ENCODE peak calls at places on chromosome 12, in seven cellular contexts. H is H9, B is GM23248, V is HCT116, P is endodermal cell, W is sigmoid colon, Y is lung. M is an unnamed sample. For H3K9me3 and H3K4me1, the result is how much of the 10 kb centered on the place peaks cover.

GRCh38 chr12:13982010-13982409 is 608 bp upstream of the GRIN2B start:
- DNase-seq in W (no peak), Y (no peak), H (peak), P (peak), V (peak), B (peak), M (no peak)

GRCh38 chr12:131239384-131240094 is 285.8 kb downstream of the ADGRD1 start:
- DNase-seq in Y (no peak), B (no peak), H (no peak), W (no peak), P (no peak), V (no peak), M (no peak)

GRCh38 chr12:130401703-130402102 is 64.0 kb downstream of the PIWIL1 start:
- DNase-seq in B (no peak), Y (no peak), V (no peak), P (peak), H (no peak), W (no peak), M (no peak)

GRCh38 chr12:52552681-52553195 is at the start of gene KRT71:
- DNase-seq in V (no peak), B (no peak), H (no peak), Y (no peak), P (no peak), W (no peak), M (no peak)

GRCh38 chr12:107328442-107329133 is 235.2 kb upstream of the CRY1 start:
- DNase-seq in B (no peak), V (no peak), W (no peak), Y (no peak), P (peak), H (no peak), M (no peak)

GRCh38 chr12:28988384-28988704 is 160.7 kb upstream of the FAR2 start:
- DNase-seq in Y (no peak), P (no peak), H (no peak), V (no peak), B (no peak), W (no peak), M (no peak)

GRCh38 chr12:125225641-125226040 is 160.4 kb downstream of the AACS start:
- DNase-seq in H (no peak), B (no peak), P (no peak), V (no peak), Y (no peak), W (no peak), M (no peak)

GRCh38 chr12:80001562-80001961 is 66.7 kb upstream of the PPP1R12A start:
- DNase-seq in H (no peak), P (no peak), V (no peak), Y (no peak), W (no peak), B (no peak), M (no peak)

GRCh38 chr12:92503029-92503931 is 199.5 kb upstream of the PLEKHG7 start:
- DNase-seq in W (peak), H (no peak), Y (no peak), V (no peak), P (no peak), B (no peak), M (no peak)

GRCh38 chr12:65524666-65525065 is 246.2 kb downstream of the MSRB3 start:
- DNase-seq in B (peak), H (no peak), V (no peak), P (no peak), W (no peak), Y (no peak), M (no peak)

GRCh38 chr12:72632286-72632685 is 360.1 kb downstream of the TRHDE start:
- DNase-seq in H (no peak), B (no peak), Y (no peak), V (no peak), P (no peak), W (no peak), M (no peak)

GRCh38 chr12:66647034-66647691 is 31.7 kb downstream of the GRIP1 start:
- DNase-seq in P (no peak), Y (no peak), B (peak), W (no peak), H (no peak), V (no peak), M (no peak)

GRCh38 chr12:59736786-59737185 is 141.0 kb downstream of the SLC16A7 start:
- DNase-seq in H (no peak), Y (no peak), W (no peak), P (peak), B (peak), V (no peak), M (no peak)

GRCh38 chr12:62933871-62934798 is 815 bp downstream of the PPM1H start:
- DNase-seq in W (no peak), V (no peak), P (peak), B (peak), Y (peak), H (peak), M (peak)

GRCh38 chr12:92466391-92467305 is 236.1 kb upstream of the PLEKHG7 start:
- DNase-seq in Y (no peak), B (no peak), W (no peak), V (no peak), P (peak), H (peak), M (no peak)

GRCh38 chr12:65364021-65364420 is 85.5 kb downstream of the MSRB3 start:
- DNase-seq in Y (no peak), V (no peak), P (no peak), B (peak), H (no peak), W (no peak), M (no peak)

GRCh38 chr12:94873368-94874085 is 130.0 kb downstream of the NDUFA12 start:
- DNase-seq in W (no peak), H (peak), V (no peak), B (peak), P (peak), Y (no peak), M (no peak)

GRCh38 chr12:52628111-52628507 is 9.8 kb upstream of the KRT73 start:
- DNase-seq in W (no peak), B (no peak), P (peak), V (no peak), H (peak), Y (no peak), M (no peak)

GRCh38 chr12:52521175-52521574 is 981 bp upstream of the KRT5 start:
- DNase-seq in H (peak), Y (peak), W (no peak), P (peak), V (peak), B (no peak), M (no peak)

GRCh38 chr12:22271036-22271435 is 63.5 kb downstream of the ST8SIA1 start:
- DNase-seq in H (no peak), V (no peak), P (no peak), W (no peak), B (peak), Y (no peak), M (no peak)

GRCh38 chr12:111673503-111673902 is 12.3 kb downstream of the BRAP start:
- DNase-seq in W (no peak), Y (no peak), B (peak), P (no peak), H (no peak), V (peak), M (no peak)

GRCh38 chr12:52279683-52280318 is 5.4 kb downstream of the KRT86 start:
- DNase-seq in B (peak), W (no peak), V (no peak), H (no peak), Y (no peak), P (peak), M (no peak)

GRCh38 chr12:52006726-52007157 is at the start of gene TAMALIN:
- DNase-seq in W (peak), Y (peak), H (peak), P (no peak), V (no peak), B (peak), M (peak)

GRCh38 chr12:14664434-14665023 is 31.9 kb downstream of the GUCY2C start:
- DNase-seq in B (peak), H (no peak), P (no peak), Y (no peak), W (no peak), V (peak), M (no peak)

GRCh38 chr12:70468741-70469140 is 102.7 kb downstream of the KCNMB4 start:
- DNase-seq in B (no peak), V (no peak), Y (no peak), W (no peak), H (no peak), P (no peak), M (no peak)

GRCh38 chr12:127257366-127257935 is 1009.5 kb upstream of the TMEM132C start:
- DNase-seq in W (no peak), V (no peak), P (no peak), B (peak), Y (no peak), H (no peak), M (no peak)

GRCh38 chr12:115709410-115710065 is 568.0 kb downstream of the MED13L start:
- DNase-seq in Y (no peak), B (peak), H (no peak), W (no peak), V (no peak), P (no peak), M (no peak)

GRCh38 chr12:128844031-128844635 is 9.1 kb upstream of the GLT1D1 start:
- DNase-seq in Y (no peak), W (no peak), V (no peak), B (no peak), H (peak), P (peak), M (no peak)

GRCh38 chr12:38149395-38150073 is 167.0 kb upstream of the ALG10B start:
- DNase-seq in B (no peak), H (no peak), V (peak), P (no peak), Y (no peak), W (no peak), M (no peak)

GRCh38 chr12:111598637-111599458 is at the start of gene ATXN2:
- DNase-seq in B (peak), W (peak), V (no peak), Y (peak), H (no peak), P (peak), M (peak)

GRCh38 chr12:18246057-18246456 is 15.3 kb upstream of the PIK3C2G start:
- DNase-seq in H (no peak), B (peak), Y (no peak), V (no peak), W (no peak), P (no peak), M (no peak)

GRCh38 chr12:11482955-11483354 is 87.6 kb upstream of the PRB2 start:
- DNase-seq in W (no peak), Y (no peak), V (no peak), H (no peak), P (no peak), B (peak), M (no peak)

GRCh38 chr12:103840881-103841689 is at the start of gene NT5DC3:
- DNase-seq in Y (peak), V (peak), P (peak), B (peak), H (peak), W (peak), M (peak)

GRCh38 chr12:68180792-68181744 is 21.5 kb upstream of the IFNG start:
- DNase-seq in Y (no peak), B (no peak), P (no peak), H (no peak), W (no peak), V (no peak), M (no peak)

GRCh38 chr12:24111591-24111990 is 162.1 kb upstream of the SOX5 start:
- DNase-seq in H (no peak), V (no peak), P (no peak), Y (no peak), W (no peak), B (peak), M (no peak)

GRCh38 chr12:117334855-117335587 is 26.4 kb downstream of the NOS1 start:
- DNase-seq in B (no peak), W (no peak), H (no peak), V (no peak), P (no peak), Y (no peak), M (no peak)

GRCh38 chr12:80509781-80510556 is 65.9 kb downstream of the PTPRQ start:
- DNase-seq in H (no peak), P (no peak), B (peak), V (no peak), Y (no peak), W (no peak), M (no peak)

GRCh38 chr12:5809586-5809985 is 135.5 kb downstream of the ANO2 start:
- DNase-seq in W (no peak), B (no peak), H (no peak), P (no peak), V (no peak), Y (no peak), M (no peak)

GRCh38 chr12:124100572-124101178 is 127.7 kb downstream of the ZNF664 start:
- DNase-seq in H (no peak), W (no peak), B (no peak), P (no peak), V (no peak), Y (no peak), M (no peak)

DNA sequence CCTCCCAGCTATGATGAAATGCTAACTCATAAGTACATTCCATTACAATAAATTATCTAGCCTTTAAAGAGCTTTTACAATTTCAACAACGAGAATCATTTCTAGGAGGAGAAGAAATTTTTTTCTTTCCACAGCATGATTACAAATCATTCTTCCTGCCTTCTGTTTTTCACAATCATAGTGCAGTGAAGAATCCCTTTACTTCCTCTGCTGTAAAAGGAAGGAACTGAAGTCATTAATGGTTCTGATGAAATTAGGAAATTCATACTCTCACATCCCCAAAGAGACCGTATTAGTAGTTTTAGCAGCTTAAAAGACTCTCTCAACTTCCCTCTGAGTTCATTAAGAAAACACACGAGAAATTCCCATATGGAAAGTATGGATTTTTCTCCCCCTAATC is 58.7 kb upstream of the KITLG start:
- DNase-seq in V (no peak), B (peak), W (no peak), Y (no peak), P (no peak), H (no peak), M (no peak)
- H3K9me3 ChIP-seq in V (under half), B (under half), W (under half), Y (under half), P (under half), H (under half), M (under half)

DNA sequence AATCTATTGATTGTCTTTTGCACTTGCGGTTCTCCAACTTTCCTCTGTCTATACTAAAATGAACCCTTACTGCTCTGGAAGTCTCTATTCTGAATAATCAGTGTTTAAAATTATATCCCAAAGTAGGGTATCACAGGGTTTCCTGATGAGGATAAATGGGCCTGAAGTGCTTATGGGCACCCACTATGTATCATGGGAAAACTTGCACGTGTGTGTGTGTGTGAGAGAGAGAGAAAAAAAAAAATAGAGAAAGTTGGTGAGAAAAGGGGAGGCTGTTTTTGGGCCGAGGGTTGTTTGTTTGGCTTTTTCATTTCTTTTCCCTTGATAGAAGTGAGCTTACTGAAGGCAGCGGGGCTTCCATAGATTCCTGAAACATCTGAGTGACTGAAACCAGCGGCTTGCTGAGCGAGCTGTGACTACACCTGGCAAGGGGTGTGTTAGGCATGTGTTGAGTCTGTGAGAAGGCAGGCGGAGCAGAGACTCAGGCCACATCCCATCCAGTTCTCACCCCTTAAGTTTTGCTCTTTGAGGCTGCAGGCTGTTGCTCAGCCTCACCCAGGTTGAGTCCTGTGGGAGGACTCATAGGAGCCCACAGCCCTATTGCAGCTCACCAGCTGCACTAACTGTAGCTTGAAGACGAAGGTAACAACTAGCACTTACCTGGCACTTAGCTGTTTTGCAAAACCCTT is 17.2 kb downstream of the PPFIBP1 start:
- DNase-seq in B (no peak), P (peak), W (no peak), V (no peak), H (peak), Y (no peak), M (no peak)
- H3K4me1 ChIP-seq in B (half or more), P (under half), W (half or more), V (under half), H (under half), Y (under half), M (under half)

DNA sequence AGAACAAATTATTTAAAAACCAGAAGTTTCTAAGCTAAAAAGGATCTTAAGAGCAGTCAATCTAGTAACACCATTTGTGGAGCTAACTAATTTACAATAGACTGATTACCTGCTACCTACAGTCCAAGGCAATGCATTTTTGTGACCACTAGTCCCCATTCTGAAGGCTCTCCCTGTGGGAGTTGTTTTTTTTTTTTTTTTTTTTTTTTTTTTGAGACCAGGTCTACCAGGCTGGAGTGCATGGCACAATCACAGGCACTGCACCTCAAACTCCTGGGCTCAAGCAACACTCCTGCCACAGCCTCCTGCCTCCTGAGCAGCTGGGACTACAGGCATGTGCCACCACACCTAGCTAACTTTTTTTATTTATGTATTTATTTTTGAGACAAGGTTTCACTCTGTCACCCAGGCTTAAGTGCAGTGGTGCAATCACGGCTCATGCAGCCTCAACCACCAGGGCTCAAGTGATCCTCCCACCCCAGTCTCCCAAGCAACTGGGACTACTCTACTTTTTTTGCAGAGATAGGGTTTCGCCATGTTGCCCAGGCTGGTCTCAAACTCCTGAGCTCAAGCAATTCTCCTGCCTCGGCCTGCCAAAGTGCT is 3.9 kb downstream of the GNPTAB start:
- DNase-seq in W (no peak), H (no peak), B (no peak), P (peak), Y (no peak), V (no peak), M (no peak)
- H3K9me3 ChIP-seq in W (under half), H (under half), B (under half), P (under half), Y (under half), V (under half), M (under half)

DNA sequence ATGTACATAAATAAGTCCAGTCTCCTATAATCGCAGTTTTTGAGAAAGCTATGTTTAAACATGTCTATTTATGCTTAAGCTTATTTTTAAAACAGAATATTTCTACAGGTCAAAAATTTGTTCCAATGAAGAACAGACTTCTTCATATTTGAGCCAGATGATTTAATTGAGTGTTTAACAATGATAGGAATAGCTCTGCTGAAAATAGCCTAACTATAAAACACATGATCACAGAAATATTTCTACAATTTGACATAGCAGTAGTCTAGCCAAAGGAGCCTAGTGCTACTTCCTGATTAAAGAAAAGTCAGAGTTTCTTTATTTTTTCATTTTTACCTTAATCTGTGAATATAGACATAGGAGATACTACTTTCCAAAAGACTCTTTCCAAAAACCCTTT is 29.4 kb downstream of the DCP1B start:
- DNase-seq in H (no peak), P (no peak), B (no peak), Y (no peak), V (no peak), W (no peak), M (no peak)
- H3K4me1 ChIP-seq in H (under half), P (under half), B (under half), Y (under half), V (under half), W (half or more), M (under half)

GRCh38 chr12:76155157-76155556 is 70.7 kb upstream of the NAP1L1 start:
- DNase-seq in V (no peak), P (no peak), H (no peak), W (no peak), B (no peak), Y (no peak), M (no peak)
- H3K9me3 ChIP-seq in V (under half), P (under half), H (under half), W (under half), B (under half), Y (under half), M (under half)

GRCh38 chr12:89355243-89356068 is 3.2 kb upstream of the DUSP6 start:
- DNase-seq in Y (no peak), V (no peak), B (no peak), W (no peak), H (no peak), P (no peak), M (no peak)
- H3K4me1 ChIP-seq in Y (under half), V (under half), B (under half), W (under half), H (under half), P (under half), M (under half)

GRCh38 chr12:31895449-31896150 is 63.6 kb upstream of the RESF1 start:
- DNase-seq in Y (no peak), B (no peak), W (no peak), P (peak), V (no peak), H (no peak), M (no peak)
- H3K9me3 ChIP-seq in Y (under half), B (under half), W (under half), P (under half), V (under half), H (under half), M (under half)

DNA sequence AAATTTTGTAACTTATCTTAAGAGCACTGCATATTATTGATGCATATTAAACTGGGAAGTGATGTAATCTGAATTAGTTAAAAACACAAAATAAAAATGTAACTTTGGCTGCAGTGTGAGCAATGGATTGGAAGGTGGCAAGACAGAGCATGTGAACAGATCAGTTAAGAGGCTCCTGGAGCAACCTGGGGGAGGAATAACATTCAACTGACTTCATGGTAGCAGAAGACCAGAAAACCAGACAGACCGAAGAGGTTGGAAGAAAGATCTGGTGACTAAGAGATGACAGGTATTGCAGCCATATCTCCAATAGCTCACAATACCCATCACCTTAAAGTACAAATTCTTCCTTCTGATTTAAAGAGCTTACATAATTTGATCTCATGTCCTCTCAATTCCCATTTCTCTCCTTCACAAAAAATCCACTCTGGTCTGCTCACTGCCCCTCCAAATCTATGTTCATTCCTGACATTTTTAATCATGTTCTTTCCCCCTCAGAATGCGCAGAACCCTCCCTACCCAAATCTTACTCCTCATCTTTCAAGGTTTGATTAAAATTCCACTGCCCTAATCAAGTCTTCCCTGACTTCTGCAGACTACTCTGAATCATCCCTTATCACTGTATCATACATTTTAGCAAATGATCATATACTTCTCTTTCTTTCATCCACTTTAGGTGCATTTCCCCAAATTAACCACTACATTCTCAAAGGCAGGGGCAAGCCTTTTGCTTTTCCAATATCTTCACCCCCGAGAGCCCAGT is 51.5 kb downstream of the DUSP16 start:
- DNase-seq in B (peak), V (no peak), H (no peak), Y (no peak), P (no peak), W (no peak), M (no peak)
- H3K4me1 ChIP-seq in B (half or more), V (under half), H (under half), Y (under half), P (under half), W (under half), M (under half)

GRCh38 chr12:34400986-34401658 is 378.8 kb downstream of the ALG10 start:
- DNase-seq in W (peak), Y (peak), V (no peak), B (no peak), H (peak), P (peak), M (peak)
- H3K9me3 ChIP-seq in W (under half), Y (under half), V (under half), B (under half), H (half or more), P (under half), M (under half)